ENCODE peak calls at places on chromosome 17, in six cellular contexts. G is left ventricle myocardium inferior; Z is uterus; Y is sigmoid colon; V is WERI-Rb-1; U is CD8-positive, alpha-beta T cell. C is an unnamed sample.
A peak's percentile ranks its signal among the peaks of the same experiment; 100 is the strongest.

GRCh38 chr17:36949461-36949927 is 740 bp downstream of the AATF start:
- DNase-seq in Z (no peak), G (no peak), Y (no peak), U (no peak), V (no peak), C (no peak)

GRCh38 chr17:65191805-65192740 is 54.9 kb downstream of the RGS9 start:
- DNase-seq in V (no peak), Z (no peak), Y (no peak), G (no peak), U (no peak), C (peak; percentile 85)

GRCh38 chr17:14712471-14713075 is 411.7 kb downstream of the HS3ST3B1 start:
- DNase-seq in V (no peak), G (no peak), Y (no peak), U (no peak), Z (no peak), C (no peak)

GRCh38 chr17:77419547-77420475 is 279.0 kb downstream of the SEC14L1 start:
- DNase-seq in V (peak; percentile 66), G (no peak), U (no peak), Y (peak; percentile 89), Z (no peak), C (no peak)

GRCh38 chr17:48012151-48012520 is 25.5 kb downstream of the COPZ2 start:
- DNase-seq in U (peak; percentile 67), Y (no peak), V (peak; percentile 98), G (peak; percentile 26), Z (no peak), C (no peak)

GRCh38 chr17:33113281-33114010 is 121.8 kb downstream of the SPACA3 start:
- DNase-seq in Z (no peak), G (no peak), Y (no peak), V (no peak), U (no peak), C (no peak)

GRCh38 chr17:76011951-76012350 is 11.3 kb downstream of the CDK3 start:
- DNase-seq in Z (no peak), U (no peak), V (no peak), G (no peak), Y (no peak), C (no peak)

GRCh38 chr17:73591278-73592078 is 52.8 kb downstream of the SDK2 start:
- DNase-seq in V (no peak), G (no peak), Z (no peak), U (peak; percentile 50), Y (no peak), C (no peak)

GRCh38 chr17:16444258-16444886 is 29.0 kb downstream of the TRPV2 start:
- DNase-seq in U (no peak), V (peak; percentile 52), G (no peak), Z (no peak), Y (no peak), C (no peak)

GRCh38 chr17:16255481-16255901 is 38.5 kb downstream of the PIGL start:
- DNase-seq in Y (peak; percentile 74), G (peak; percentile 59), V (peak; percentile 40), U (no peak), Z (peak; percentile 59), C (no peak)

GRCh38 chr17:56598471-56598870 is 5.0 kb downstream of the NOG start:
- DNase-seq in G (no peak), U (no peak), Y (no peak), Z (no peak), V (no peak), C (no peak)

GRCh38 chr17:21573961-21574610 is 118.2 kb upstream of the KCNJ18 start:
- DNase-seq in V (no peak), Y (peak; percentile 85), Z (peak; percentile 72), G (peak; percentile 83), U (peak; percentile 39), C (no peak)

GRCh38 chr17:59859444-59860025 is 33.2 kb downstream of the TUBD1 start:
- DNase-seq in G (no peak), Y (peak; percentile 4), V (no peak), Z (no peak), U (no peak), C (no peak)

GRCh38 chr17:56707312-56708219 is 114.1 kb downstream of the NOG start:
- DNase-seq in Y (no peak), G (no peak), Z (no peak), U (no peak), V (no peak), C (no peak)

GRCh38 chr17:8585911-8586310 is 44.6 kb downstream of the MYH10 start:
- DNase-seq in V (no peak), U (no peak), Y (no peak), Z (no peak), G (no peak), C (no peak)

GRCh38 chr17:42120161-42121065 is 754 bp downstream of the KAT2A start:
- DNase-seq in Y (no peak), Z (peak; percentile 35), U (no peak), V (peak; percentile 52), G (no peak), C (peak; percentile 48)

GRCh38 chr17:21034350-21035235 is 8.2 kb downstream of the USP22 start:
- DNase-seq in U (no peak), Y (no peak), V (no peak), Z (no peak), G (no peak), C (no peak)

GRCh38 chr17:61815863-61816523 is 47.3 kb downstream of the BRIP1 start:
- DNase-seq in Y (no peak), Z (no peak), U (no peak), V (no peak), G (no peak), C (no peak)

GRCh38 chr17:57899391-57899790 is 49.5 kb upstream of the MRPS23 start:
- DNase-seq in Y (no peak), U (no peak), V (no peak), G (no peak), Z (peak; percentile 38), C (no peak)

GRCh38 chr17:79777166-79777843 is 643 bp upstream of the CBX2 start:
- DNase-seq in G (peak; percentile 68), U (no peak), Y (peak; percentile 80), V (peak; percentile 88), Z (peak; percentile 55), C (peak; percentile 52)

GRCh38 chr17:74745548-74746177 is 2.8 kb upstream of the NHERF1 start:
- DNase-seq in Y (peak; percentile 58), Z (no peak), U (no peak), G (peak; percentile 3), V (no peak), C (no peak)

GRCh38 chr17:7056386-7056785 is 12.5 kb upstream of the SLC16A11 start:
- DNase-seq in Z (no peak), Y (no peak), U (no peak), V (no peak), G (no peak), C (no peak)

GRCh38 chr17:17533901-17534441 is 37.8 kb upstream of the RASD1 start:
- DNase-seq in G (no peak), V (no peak), U (no peak), Y (no peak), Z (no peak), C (no peak)

GRCh38 chr17:6069611-6070279 is 434 bp upstream of the WSCD1 start:
- DNase-seq in G (no peak), U (no peak), V (peak; percentile 42), Z (no peak), Y (no peak), C (no peak)

GRCh38 chr17:68015081-68015723 is 18.9 kb upstream of the C17orf58 start:
- DNase-seq in Y (no peak), Z (no peak), G (no peak), V (no peak), U (no peak), C (no peak)

GRCh38 chr17:27315322-27315721 is 21.4 kb downstream of the WSB1 start:
- DNase-seq in Z (peak; percentile 84), U (no peak), G (peak; percentile 83), Y (peak; percentile 97), V (no peak), C (no peak)

GRCh38 chr17:21214777-21215541 is 998 bp upstream of the TMEM11 start:
- DNase-seq in U (no peak), V (no peak), Z (no peak), G (no peak), Y (peak; percentile 70), C (peak; percentile 25)

GRCh38 chr17:45575126-45575885 is 84.8 kb upstream of the PLEKHM1 start:
- DNase-seq in Z (no peak), G (no peak), Y (no peak), V (no peak), U (no peak), C (no peak)

GRCh38 chr17:40417609-40418427 is at the start of gene TOP2A:
- DNase-seq in U (peak; percentile 94), V (peak; percentile 100), Y (peak; percentile 99), G (peak; percentile 90), Z (peak; percentile 97), C (peak; percentile 100)
- TF ChIP-seq CTCF in U (no peak), V (no peak), Y (no peak), G (no peak), Z (no peak), C (no peak)

DNA sequence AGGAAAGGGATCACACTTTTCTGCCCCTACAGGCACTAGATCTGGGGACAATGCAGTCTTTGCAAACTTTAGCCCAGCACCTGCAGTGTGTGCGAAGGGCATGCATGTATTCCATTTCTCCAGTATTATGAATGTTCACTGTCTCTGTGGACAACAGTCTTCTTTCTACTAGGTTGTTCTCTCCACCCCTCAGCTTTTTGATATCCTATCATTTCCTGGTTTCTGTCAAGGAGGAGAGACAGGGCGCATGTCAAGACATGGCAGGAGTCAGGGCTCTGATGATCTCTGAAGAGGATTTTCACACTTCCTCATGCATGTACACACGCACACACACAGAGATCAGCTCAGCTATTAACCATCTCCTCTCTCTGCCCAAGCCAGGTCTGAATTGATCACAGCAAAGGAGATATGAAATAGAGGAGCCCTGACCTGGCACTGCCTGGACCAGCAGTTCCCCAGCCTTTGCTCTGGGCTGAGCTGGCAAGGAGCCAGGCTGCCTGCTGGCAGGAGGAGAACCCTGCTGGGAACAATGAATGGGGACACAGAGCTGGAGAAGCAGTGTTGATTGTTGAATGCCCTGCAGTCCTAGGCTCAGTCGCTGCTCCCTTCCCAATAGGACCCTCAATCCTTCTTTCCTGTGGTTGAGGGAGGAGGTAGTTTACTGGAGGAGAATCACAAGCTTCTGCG is 2.6 kb downstream of the GPR179 start:
- DNase-seq in V (no peak), G (peak; percentile 71), U (no peak), Z (no peak), Y (peak; percentile 76), C (no peak)
- H3K27ac ChIP-seq in V (no peak overlapping the region), G (no peak overlapping the region), U (no peak overlapping the region), Z (no peak overlapping the region), Y (no peak overlapping the region), C (no peak overlapping the region)

GRCh38 chr17:3692346-3692745 is 3.6 kb downstream of the P2RX5 start:
- DNase-seq in Y (no peak), U (no peak), Z (no peak), G (no peak), V (no peak), C (no peak)
- TF ChIP-seq CTCF in Y (no peak), U (no peak), Z (no peak), G (peak; percentile 11), V (peak; percentile 37), C (no peak)

DNA sequence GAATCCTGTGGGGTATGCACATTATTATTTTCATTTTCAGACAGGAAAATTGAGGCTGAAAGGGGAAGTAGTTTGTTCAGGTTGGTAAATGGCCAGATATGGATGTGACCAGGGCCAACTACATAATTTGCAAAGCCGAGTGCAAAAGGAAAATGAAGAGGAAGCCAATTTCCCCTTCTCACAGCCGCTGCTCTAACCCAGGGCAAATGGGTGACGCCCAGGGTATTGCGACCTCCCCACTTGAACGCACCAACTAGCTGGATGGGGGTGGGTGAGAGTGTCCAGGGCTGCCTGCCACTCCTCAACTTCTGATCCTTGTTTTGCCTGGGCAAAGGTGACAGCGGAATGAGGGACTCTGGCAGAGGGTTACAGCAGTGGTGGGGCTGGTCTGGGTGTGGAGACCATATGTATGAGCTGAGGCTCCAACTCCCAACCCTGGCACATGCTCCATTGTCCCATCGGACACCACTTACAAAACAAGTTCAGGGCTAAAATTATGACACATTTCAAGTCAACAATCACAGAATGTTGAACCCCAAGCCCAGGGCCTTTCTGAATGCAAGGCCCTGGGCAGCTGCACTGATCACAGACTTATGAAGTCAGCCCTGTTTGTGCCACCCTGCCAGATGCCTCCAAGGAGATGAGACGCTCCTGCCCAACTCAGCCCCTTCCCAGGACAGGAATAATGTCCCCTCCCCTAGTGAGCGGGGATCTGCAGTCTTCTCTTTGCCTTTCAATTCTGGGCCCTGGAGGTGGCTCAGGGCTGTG is 1.7 kb downstream of the ANKRD40CL start:
- DNase-seq in U (no peak), Z (no peak), V (no peak), Y (no peak), G (no peak), C (no peak)
- H3K27ac ChIP-seq in U (no peak overlapping the region), Z (no peak overlapping the region), V (peak overlapping the region; percentile 54), Y (no peak overlapping the region), G (no peak overlapping the region), C (no peak overlapping the region)

C was measured in RWPE1.